ENCODE peak calls at places on chromosomes 13 and 19, in four cellular contexts. One of them, this sample, is unnamed.

GRCh38 chr19:17245535-17245984 is at the start of gene NR2F6:
- ATAC-seq in psoas muscle: no peak
- ATAC-seq in right cardiac atrium: no peak
- ATAC-seq in body of pancreas: no peak
- ATAC-seq in this sample: no peak

GRCh38 chr13:94559201-94559795 is 36.7 kb downstream of the TGDS start:
- ATAC-seq in body of pancreas: no peak
- ATAC-seq in right cardiac atrium: no peak
- ATAC-seq in psoas muscle: no peak
- ATAC-seq in this sample: no peak

GRCh38 chr13:109058071-109058470 is 428.7 kb downstream of the MYO16 start:
- ATAC-seq in right cardiac atrium: no peak
- ATAC-seq in body of pancreas: no peak
- ATAC-seq in psoas muscle: no peak
- ATAC-seq in this sample: no peak

GRCh38 chr19:4359627-4360000 is 16.3 kb downstream of the MPND start:
- ATAC-seq in right cardiac atrium: no peak
- ATAC-seq in psoas muscle: no peak
- ATAC-seq in body of pancreas: no peak
- ATAC-seq in this sample: peak; percentile 23

GRCh38 chr13:109393045-109393444 is 393.3 kb downstream of the IRS2 start:
- ATAC-seq in right cardiac atrium: no peak
- ATAC-seq in body of pancreas: no peak
- ATAC-seq in psoas muscle: no peak
- ATAC-seq in this sample: no peak

GRCh38 chr13:75617230-75617629 is 18.9 kb upstream of the LMO7 start:
- ATAC-seq in psoas muscle: no peak
- ATAC-seq in body of pancreas: no peak
- ATAC-seq in right cardiac atrium: no peak
- ATAC-seq in this sample: no peak

GRCh38 chr19:56637976-56638555 is 4.9 kb upstream of the SMIM17 start:
- ATAC-seq in body of pancreas: peak; percentile 21
- ATAC-seq in right cardiac atrium: peak; percentile 88
- ATAC-seq in psoas muscle: no peak
- ATAC-seq in this sample: no peak

GRCh38 chr19:41457241-41457640 is 14.3 kb downstream of the ERICH4 start:
- ATAC-seq in psoas muscle: no peak
- ATAC-seq in body of pancreas: no peak
- ATAC-seq in right cardiac atrium: peak; percentile 47
- ATAC-seq in this sample: no peak

GRCh38 chr19:43747557-43748204 is 7.1 kb downstream of the SMG9 start:
- ATAC-seq in right cardiac atrium: no peak
- ATAC-seq in body of pancreas: no peak
- ATAC-seq in psoas muscle: no peak
- ATAC-seq in this sample: no peak

GRCh38 chr19:29676586-29676985 is 11.3 kb downstream of the PLEKHF1 start:
- ATAC-seq in psoas muscle: peak; percentile 29
- ATAC-seq in body of pancreas: peak; percentile 17
- ATAC-seq in right cardiac atrium: peak; percentile 49
- ATAC-seq in this sample: no peak

GRCh38 chr19:5826531-5827341 is 12.8 kb downstream of the FUT6 start:
- ATAC-seq in body of pancreas: peak; percentile 72
- ATAC-seq in right cardiac atrium: no peak
- ATAC-seq in psoas muscle: no peak
- ATAC-seq in this sample: no peak

GRCh38 chr19:1154731-1155351 is 19.2 kb downstream of the SBNO2 start:
- ATAC-seq in psoas muscle: peak; percentile 76
- ATAC-seq in body of pancreas: peak; percentile 62
- ATAC-seq in right cardiac atrium: peak; percentile 84
- ATAC-seq in this sample: peak; percentile 87

GRCh38 chr19:53880716-53881481 is 1.1 kb upstream of the PRKCG start:
- ATAC-seq in right cardiac atrium: no peak
- ATAC-seq in psoas muscle: no peak
- ATAC-seq in body of pancreas: no peak
- ATAC-seq in this sample: no peak

GRCh38 chr13:30720470-30720869 is 14.9 kb upstream of the ALOX5AP start:
- ATAC-seq in psoas muscle: no peak
- ATAC-seq in body of pancreas: no peak
- ATAC-seq in right cardiac atrium: no peak
- ATAC-seq in this sample: no peak

GRCh38 chr13:21240586-21240985 is 64.1 kb downstream of the MRPL57 start:
- ATAC-seq in body of pancreas: no peak
- ATAC-seq in right cardiac atrium: peak; percentile 65
- ATAC-seq in psoas muscle: no peak
- ATAC-seq in this sample: peak; percentile 52

GRCh38 chr19:52237197-52237596 is 32.2 kb upstream of the ZNF766 start:
- ATAC-seq in psoas muscle: no peak
- ATAC-seq in right cardiac atrium: no peak
- ATAC-seq in body of pancreas: no peak
- ATAC-seq in this sample: no peak

GRCh38 chr19:58279042-58279924 is 528 bp downstream of the ZNF8 start:
- ATAC-seq in body of pancreas: peak; percentile 39
- ATAC-seq in psoas muscle: peak; percentile 69
- ATAC-seq in right cardiac atrium: peak; percentile 83
- ATAC-seq in this sample: peak; percentile 28

GRCh38 chr19:36041831-36042230 is 9.2 kb upstream of the CLIP3 start:
- ATAC-seq in body of pancreas: peak; percentile 83
- ATAC-seq in psoas muscle: no peak
- ATAC-seq in right cardiac atrium: peak; percentile 43
- ATAC-seq in this sample: peak; percentile 92

GRCh38 chr13:45184693-45185092 is 16.2 kb downstream of the KCTD4 start:
- ATAC-seq in body of pancreas: no peak
- ATAC-seq in right cardiac atrium: no peak
- ATAC-seq in psoas muscle: no peak
- ATAC-seq in this sample: no peak

GRCh38 chr13:82681535-82681934 is 1200.7 kb downstream of the SLITRK1 start:
- ATAC-seq in body of pancreas: no peak
- ATAC-seq in psoas muscle: no peak
- ATAC-seq in right cardiac atrium: no peak
- ATAC-seq in this sample: no peak

GRCh38 chr13:93776936-93777335 is 550.3 kb downstream of the GPC6 start:
- ATAC-seq in psoas muscle: no peak
- ATAC-seq in right cardiac atrium: no peak
- ATAC-seq in body of pancreas: no peak
- ATAC-seq in this sample: no peak

GRCh38 chr13:48938308-48938943 is 37.3 kb upstream of the FNDC3A start:
- ATAC-seq in right cardiac atrium: no peak
- ATAC-seq in psoas muscle: no peak
- ATAC-seq in body of pancreas: no peak
- ATAC-seq in this sample: no peak

GRCh38 chr19:40687525-40688016 is 2.9 kb downstream of the NUMBL start:
- ATAC-seq in right cardiac atrium: peak; percentile 75
- ATAC-seq in psoas muscle: no peak
- ATAC-seq in body of pancreas: no peak
- ATAC-seq in this sample: peak; percentile 52

GRCh38 chr13:80483157-80483556 is 142.2 kb upstream of the SPRY2 start:
- ATAC-seq in right cardiac atrium: no peak
- ATAC-seq in psoas muscle: no peak
- ATAC-seq in body of pancreas: no peak
- ATAC-seq in this sample: peak; percentile 73

GRCh38 chr19:30593358-30593757 is 221.2 kb downstream of the ZNF536 start:
- ATAC-seq in body of pancreas: no peak
- ATAC-seq in psoas muscle: no peak
- ATAC-seq in right cardiac atrium: no peak
- ATAC-seq in this sample: no peak

GRCh38 chr19:41696402-41697197 is 8.5 kb upstream of the CEACAM7 start:
- ATAC-seq in body of pancreas: no peak
- ATAC-seq in psoas muscle: no peak
- ATAC-seq in right cardiac atrium: no peak
- ATAC-seq in this sample: no peak

GRCh38 chr13:22238269-22238668 is 567.4 kb downstream of the FGF9 start:
- ATAC-seq in body of pancreas: no peak
- ATAC-seq in right cardiac atrium: no peak
- ATAC-seq in psoas muscle: no peak
- ATAC-seq in this sample: no peak

GRCh38 chr19:12617646-12618045 is 6.9 kb downstream of the ZNF791 start:
- ATAC-seq in body of pancreas: no peak
- ATAC-seq in right cardiac atrium: no peak
- ATAC-seq in psoas muscle: no peak
- ATAC-seq in this sample: no peak

GRCh38 chr13:41962994-41963393 is 2.1 kb upstream of the VWA8 start:
- ATAC-seq in psoas muscle: no peak
- ATAC-seq in body of pancreas: no peak
- ATAC-seq in right cardiac atrium: no peak
- ATAC-seq in this sample: no peak

GRCh38 chr19:5308471-5309437 is 31.9 kb downstream of the PTPRS start:
- ATAC-seq in psoas muscle: peak; percentile 25
- ATAC-seq in right cardiac atrium: peak; percentile 92
- ATAC-seq in body of pancreas: peak; percentile 91
- ATAC-seq in this sample: peak; percentile 92

GRCh38 chr19:3375221-3376088 is 9.1 kb downstream of the NFIC start:
- ATAC-seq in psoas muscle: peak; percentile 83
- ATAC-seq in body of pancreas: peak; percentile 75
- ATAC-seq in right cardiac atrium: peak; percentile 92
- ATAC-seq in this sample: peak; percentile 91

GRCh38 chr19:16160943-16161560 is 12.3 kb downstream of the CIB3 start:
- ATAC-seq in right cardiac atrium: no peak
- ATAC-seq in psoas muscle: no peak
- ATAC-seq in body of pancreas: no peak
- ATAC-seq in this sample: no peak
- H3K27ac ChIP-seq in right cardiac atrium: no peak overlapping the region
- H3K27ac ChIP-seq in psoas muscle: no peak overlapping the region
- H3K27ac ChIP-seq in body of pancreas: no peak overlapping the region
- H3K27ac ChIP-seq in this sample: no peak overlapping the region

DNA sequence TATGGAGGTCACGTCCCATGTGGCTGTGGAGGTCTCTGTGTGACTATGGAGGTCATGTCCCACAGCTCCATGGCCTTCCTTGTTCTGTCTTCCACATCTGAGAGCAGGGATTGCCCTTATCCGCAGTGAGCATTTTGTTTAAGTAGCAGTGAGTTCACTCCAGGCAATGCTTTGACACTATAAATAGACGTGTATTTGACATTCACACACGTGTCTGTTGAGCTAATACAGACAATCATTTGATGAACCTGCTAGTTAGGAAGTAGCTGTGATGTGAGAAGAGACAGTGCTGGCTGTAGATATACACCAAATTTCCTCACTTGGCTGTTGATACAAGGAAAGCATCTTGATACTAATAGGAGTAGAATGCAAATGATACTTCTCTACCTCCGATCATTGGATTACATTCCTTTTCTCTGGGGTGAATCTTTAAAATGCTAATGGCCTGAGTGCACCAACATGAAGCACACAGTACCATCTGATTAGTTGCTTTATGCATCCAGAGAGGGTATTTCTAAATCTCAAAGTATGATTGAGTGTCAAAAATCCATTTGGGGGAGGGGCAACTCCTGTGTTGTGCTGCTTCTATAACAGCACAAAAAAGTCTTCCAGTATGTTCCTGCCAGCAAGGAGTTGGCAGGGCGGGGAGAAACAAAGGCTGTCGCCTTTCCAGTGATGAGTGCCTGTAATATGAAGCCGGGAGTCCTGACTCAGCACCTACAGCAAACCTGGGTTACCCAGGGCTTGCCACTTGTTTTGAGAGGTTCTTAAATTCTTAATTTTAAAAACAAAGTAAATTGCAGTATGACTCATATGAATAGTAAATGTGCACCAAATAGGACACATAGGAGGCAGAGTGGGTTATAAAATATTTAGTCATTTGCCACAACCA is 7.0 kb downstream of the CUL4A start:
- ATAC-seq in body of pancreas: peak; percentile 82
- ATAC-seq in right cardiac atrium: peak; percentile 77
- ATAC-seq in psoas muscle: peak; percentile 88
- ATAC-seq in this sample: peak; percentile 72
- H3K27ac ChIP-seq in body of pancreas: no peak overlapping the region
- H3K27ac ChIP-seq in right cardiac atrium: peak overlapping the region; percentile 67
- H3K27ac ChIP-seq in psoas muscle: peak overlapping the region; percentile 77
- H3K27ac ChIP-seq in this sample: peak overlapping the region; percentile 71

DNA sequence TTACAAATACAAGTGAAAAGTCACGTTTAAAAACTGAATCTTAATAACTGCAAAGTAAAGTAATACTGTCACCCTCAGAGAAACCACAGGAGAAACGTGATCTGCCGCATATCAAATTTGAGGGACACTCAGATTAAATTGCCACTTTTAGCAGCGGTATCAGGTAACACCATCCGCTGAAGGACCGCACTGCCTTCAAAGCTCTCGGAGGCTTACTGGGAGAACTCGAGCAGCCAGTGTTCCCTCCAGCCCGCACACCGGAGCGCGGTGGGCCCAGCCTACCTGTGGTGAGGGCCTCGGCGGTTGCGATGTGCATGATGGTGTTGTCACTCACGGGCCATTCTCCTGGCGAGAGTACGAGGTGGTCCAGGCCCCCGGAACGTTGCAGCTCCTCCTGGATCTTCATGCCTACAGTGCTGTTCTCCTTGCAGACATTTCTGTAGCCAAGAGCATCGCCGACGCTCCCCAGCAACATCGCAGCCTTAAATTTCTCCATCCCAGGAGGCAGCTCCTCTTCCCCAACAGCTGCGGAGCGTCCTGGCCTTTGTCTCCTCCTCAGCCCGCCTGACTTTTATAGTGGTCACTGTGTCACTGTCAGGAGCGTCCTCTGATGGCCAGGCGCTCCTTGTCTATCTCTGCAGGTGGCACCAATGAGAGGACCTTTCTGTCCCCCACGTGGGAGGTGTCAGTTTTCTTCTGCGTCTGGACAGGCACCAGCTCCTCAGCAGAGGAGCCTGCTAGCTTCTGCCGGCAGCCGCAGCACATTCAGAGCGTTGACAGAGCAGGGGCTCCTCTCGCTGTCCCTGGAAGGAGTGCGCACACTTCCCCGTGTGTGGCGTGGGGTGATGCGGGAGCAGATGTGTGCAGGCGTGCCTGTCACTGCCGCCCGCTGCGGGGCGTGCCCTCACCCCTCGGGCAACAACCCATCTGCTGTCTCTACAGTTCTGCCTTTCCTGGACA is at the start of gene ADPRHL1:
- ATAC-seq in body of pancreas: no peak
- ATAC-seq in right cardiac atrium: peak; percentile 75
- ATAC-seq in psoas muscle: peak; percentile 90
- ATAC-seq in this sample: no peak
- H3K27ac ChIP-seq in body of pancreas: no peak within 1 kb of the TSS
- H3K27ac ChIP-seq in right cardiac atrium: peak within 1 kb of the TSS; percentile 63
- H3K27ac ChIP-seq in psoas muscle: peak within 1 kb of the TSS; percentile 89
- H3K27ac ChIP-seq in this sample: no peak within 1 kb of the TSS

DNA sequence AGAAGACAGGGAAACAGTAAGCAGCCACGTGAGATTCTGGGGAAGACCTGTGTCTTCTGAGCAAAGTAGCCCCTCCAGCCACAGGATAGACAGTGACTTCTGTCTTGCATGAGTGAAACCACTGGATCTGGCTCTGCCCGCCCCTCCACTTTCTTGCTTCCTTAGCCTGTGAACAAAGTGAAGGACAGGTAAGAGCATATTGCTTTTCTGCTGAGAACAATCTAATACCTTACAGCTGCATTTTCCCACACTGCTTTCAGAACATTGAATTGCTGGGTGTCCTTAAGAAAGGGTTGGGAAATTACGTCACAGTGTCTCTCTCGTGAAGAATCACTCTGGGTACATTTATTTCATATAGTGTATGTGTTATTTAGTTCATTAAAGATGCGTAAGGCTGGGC is 11.1 kb downstream of the SLC25A15 start:
- ATAC-seq in right cardiac atrium: no peak
- ATAC-seq in body of pancreas: peak; percentile 73
- ATAC-seq in psoas muscle: no peak
- ATAC-seq in this sample: no peak
- H3K27ac ChIP-seq in right cardiac atrium: no peak overlapping the region
- H3K27ac ChIP-seq in body of pancreas: peak overlapping the region; percentile 94
- H3K27ac ChIP-seq in psoas muscle: no peak overlapping the region
- H3K27ac ChIP-seq in this sample: no peak overlapping the region

GRCh38 chr13:79455331-79455730 is 25.6 kb upstream of the NDFIP2 start:
- ATAC-seq in psoas muscle: no peak
- ATAC-seq in body of pancreas: no peak
- ATAC-seq in right cardiac atrium: no peak
- ATAC-seq in this sample: no peak
- H3K27ac ChIP-seq in psoas muscle: no peak overlapping the region
- H3K27ac ChIP-seq in body of pancreas: no peak overlapping the region
- H3K27ac ChIP-seq in right cardiac atrium: no peak overlapping the region
- H3K27ac ChIP-seq in this sample: no peak overlapping the region

GRCh38 chr19:18387395-18387794 is 1.4 kb downstream of the GDF15 start:
- ATAC-seq in body of pancreas: no peak
- ATAC-seq in right cardiac atrium: no peak
- ATAC-seq in psoas muscle: no peak
- ATAC-seq in this sample: no peak
- H3K27ac ChIP-seq in body of pancreas: peak overlapping the region; percentile 74
- H3K27ac ChIP-seq in right cardiac atrium: no peak overlapping the region
- H3K27ac ChIP-seq in psoas muscle: no peak overlapping the region
- H3K27ac ChIP-seq in this sample: no peak overlapping the region